ENCODE peak calls at places on chromosomes 6 and 20, in ten cellular contexts. T, M, H, X, C, D, R, V, Z and L are unnamed samples.

GRCh38 chr6:71496018-71496800 is 207.6 kb downstream of the OGFRL1 start:
- DNase-seq in M (peak), C (no peak), T (no peak), V (no peak), X (no peak), H (peak), R (no peak), Z (no peak), D (no peak), L (no peak)

GRCh38 chr6:14766595-14766994 is 479.3 kb upstream of the JARID2 start:
- DNase-seq in M (no peak), X (no peak), Z (no peak), C (no peak), D (no peak), T (no peak), V (no peak), H (no peak), R (no peak), L (no peak)

GRCh38 chr6:19410477-19410876 is 426.7 kb upstream of the ID4 start:
- DNase-seq in Z (no peak), X (no peak), T (no peak), D (peak), M (no peak), V (no peak), H (no peak), R (no peak), C (no peak), L (peak)

GRCh38 chr6:51098801-51099200 is 280.1 kb downstream of the TFAP2B start:
- DNase-seq in R (no peak), M (no peak), V (no peak), D (no peak), H (no peak), T (no peak), C (no peak), X (no peak), Z (no peak), L (no peak)

GRCh38 chr6:111875741-111876140 is 2.5 kb upstream of the FYN start:
- DNase-seq in T (no peak), D (no peak), C (no peak), M (no peak), Z (no peak), V (no peak), R (no peak), X (no peak), H (no peak), L (no peak)

GRCh38 chr6:67880939-67881705 is 754.0 kb upstream of the ADGRB3 start:
- DNase-seq in V (no peak), M (no peak), H (no peak), T (peak), D (no peak), R (no peak), Z (no peak), C (no peak), X (no peak), L (no peak)

GRCh38 chr20:43911066-43911465 is 3.6 kb upstream of the TOX2 start:
- DNase-seq in V (no peak), T (no peak), C (no peak), M (no peak), Z (no peak), D (peak), X (no peak), H (no peak), R (no peak), L (no peak)

GRCh38 chr6:498795-499231 is 107.3 kb downstream of the IRF4 start:
- DNase-seq in Z (no peak), V (no peak), T (no peak), H (peak), R (no peak), C (no peak), X (no peak), D (no peak), M (no peak), L (no peak)

GRCh38 chr20:20483328-20483727 is 115.4 kb downstream of the INSM1 start:
- DNase-seq in Z (no peak), X (no peak), C (no peak), V (no peak), M (no peak), D (no peak), H (no peak), T (no peak), R (no peak), L (no peak)

GRCh38 chr6:127972815-127973214 is 72.0 kb upstream of the THEMIS start:
- DNase-seq in R (no peak), D (no peak), V (no peak), X (no peak), H (no peak), C (no peak), Z (no peak), T (no peak), M (no peak), L (no peak)

GRCh38 chr20:15711177-15711576 is 862.1 kb downstream of the KIF16B start:
- DNase-seq in V (no peak), M (no peak), T (no peak), X (no peak), H (no peak), R (no peak), C (no peak), D (no peak), Z (no peak), L (no peak)

GRCh38 chr6:132695773-132696172 is 18.1 kb downstream of the VNN1 start:
- DNase-seq in X (no peak), Z (no peak), H (no peak), M (no peak), V (no peak), T (no peak), D (no peak), C (no peak), R (no peak), L (no peak)

GRCh38 chr20:24462461-24463010 is 6.9 kb upstream of the SYNDIG1 start:
- DNase-seq in R (no peak), M (no peak), V (no peak), X (no peak), Z (no peak), H (no peak), C (peak), D (no peak), T (no peak), L (no peak)

GRCh38 chr20:59495894-59496510 is 108.3 kb upstream of the PHACTR3 start:
- DNase-seq in Z (peak), X (peak), H (peak), C (peak), R (peak), D (peak), T (peak), V (peak), M (peak), L (peak)

GRCh38 chr6:92050216-92050615 is 1369.1 kb downstream of the EPHA7 start:
- DNase-seq in M (no peak), H (no peak), V (no peak), Z (no peak), C (no peak), T (no peak), X (no peak), R (no peak), D (no peak), L (no peak)

GRCh38 chr6:69584536-69584912 is 212.3 kb downstream of the LMBRD1 start:
- DNase-seq in Z (no peak), R (no peak), H (no peak), D (peak), M (no peak), T (no peak), X (no peak), V (peak), C (no peak), L (no peak)

GRCh38 chr6:54267798-54268197 is 40.4 kb upstream of the TINAG start:
- DNase-seq in X (peak), R (peak), T (no peak), Z (no peak), V (peak), D (peak), M (no peak), H (peak), C (no peak), L (peak)

GRCh38 chr20:59515013-59515905 is 89.1 kb upstream of the PHACTR3 start:
- DNase-seq in Z (peak), V (peak), M (peak), C (peak), T (peak), D (peak), X (peak), R (peak), H (peak), L (peak)

GRCh38 chr6:159080217-159080976 is 35.6 kb upstream of the TAGAP start:
- DNase-seq in V (no peak), C (no peak), X (no peak), M (no peak), D (no peak), R (no peak), H (peak), Z (no peak), T (no peak), L (no peak)

GRCh38 chr20:5513975-5514516 is 197.3 kb upstream of the PROKR2 start:
- DNase-seq in V (no peak), D (peak), T (no peak), R (no peak), Z (no peak), X (peak), C (no peak), M (no peak), H (no peak), L (no peak)

GRCh38 chr6:167047554-167047953 is 48.4 kb downstream of the CEP43 start:
- DNase-seq in V (no peak), Z (no peak), T (peak), R (no peak), H (peak), D (no peak), X (peak), M (no peak), C (no peak), L (no peak)

GRCh38 chr20:34544109-34544793 is 14.3 kb upstream of the MAP1LC3A start:
- DNase-seq in H (no peak), X (no peak), R (no peak), V (no peak), T (no peak), Z (no peak), M (no peak), C (no peak), D (no peak), L (peak)

GRCh38 chr6:80605165-80605989 is 498.9 kb downstream of the BCKDHB start:
- DNase-seq in D (peak), C (peak), R (no peak), M (peak), H (no peak), Z (no peak), X (no peak), V (peak), T (no peak), L (no peak)

GRCh38 chr20:49276201-49276894 is 1.5 kb downstream of the ZNFX1 start:
- DNase-seq in M (peak), R (no peak), Z (no peak), V (no peak), X (peak), H (peak), D (peak), T (no peak), C (no peak), L (no peak)

DNA sequence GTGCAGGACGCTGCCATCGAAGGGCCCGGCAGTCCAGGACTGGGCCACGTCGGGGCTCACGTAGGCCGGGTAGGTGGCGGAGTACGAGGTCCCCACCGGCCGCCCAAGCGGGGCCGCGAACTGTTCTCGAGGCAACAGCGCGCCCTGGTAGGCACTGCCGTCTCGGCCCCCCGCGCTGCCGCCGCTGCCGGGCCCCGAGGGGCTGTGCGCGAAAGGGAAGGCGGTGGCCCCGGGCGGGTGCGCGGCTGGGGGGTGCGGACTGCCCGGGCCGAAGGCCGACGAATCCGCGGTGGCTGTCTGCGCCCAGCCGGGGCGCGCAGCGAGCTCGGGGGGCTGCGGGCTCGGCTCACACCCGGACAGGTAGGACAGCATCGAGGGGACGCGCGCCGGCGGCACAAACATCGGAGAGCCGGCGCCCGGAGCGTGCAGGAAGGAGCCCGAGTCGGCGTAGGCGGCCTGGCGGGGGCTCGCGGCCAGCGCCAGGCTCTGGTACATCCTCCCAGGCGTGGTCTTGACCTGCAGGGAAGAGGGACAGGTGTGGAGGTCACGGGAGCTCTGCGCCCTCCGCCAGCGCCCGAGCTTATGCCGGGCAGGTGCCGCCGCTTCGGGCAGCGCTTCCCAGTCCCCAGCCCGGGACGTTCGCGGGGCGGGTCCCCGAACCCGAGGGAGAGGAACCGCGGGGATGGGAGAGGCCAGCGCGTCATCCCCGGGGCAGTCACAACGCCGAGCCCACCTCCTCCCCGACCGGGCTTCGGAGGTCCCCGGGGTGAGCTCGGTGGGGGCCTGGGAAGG is 572 bp downstream of the GATA5 start:
- DNase-seq in C (no peak), T (no peak), R (no peak), V (no peak), M (no peak), Z (no peak), D (no peak), H (no peak), X (peak), L (no peak)
- H3K4me3 ChIP-seq in C (peak), T (peak), R (peak), V (no peak), M (peak), Z (no peak), D (no peak), H (no peak), X (peak), L (no peak)

DNA sequence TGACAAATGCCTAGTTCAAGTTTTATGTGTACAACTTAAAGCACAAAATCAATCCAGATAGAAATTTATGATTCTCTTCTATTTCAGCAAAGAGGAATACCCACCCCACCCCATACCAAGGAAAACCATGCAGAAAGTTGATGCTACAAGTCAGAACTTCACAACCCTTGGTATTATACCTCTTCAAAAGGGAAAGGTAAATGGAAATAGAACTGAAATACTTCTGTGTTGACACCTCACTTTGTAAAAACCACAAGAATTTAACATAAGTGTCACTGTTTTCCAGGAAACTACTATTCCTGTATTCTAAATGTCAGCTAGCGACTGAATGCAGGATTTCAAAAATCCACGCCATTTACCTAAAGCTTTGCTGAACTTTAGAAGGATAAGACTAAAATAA is 3.7 kb downstream of the CPNE1 start:
- DNase-seq in Z (no peak), R (no peak), C (no peak), T (no peak), D (peak), M (no peak), V (no peak), H (no peak), X (no peak), L (no peak)
- H3K27ac ChIP-seq in Z (no peak), R (no peak), C (no peak), T (peak), D (peak), M (no peak), V (no peak), H (no peak), X (peak), L (no peak)

GRCh38 chr6:13662651-13663334 is 47.7 kb downstream of the NOL7 start:
- DNase-seq in C (no peak), D (no peak), Z (no peak), M (no peak), T (no peak), V (no peak), H (no peak), X (no peak), R (no peak), L (no peak)
- H3K4me3 ChIP-seq in C (no peak), D (no peak), Z (no peak), M (no peak), T (no peak), V (no peak), H (no peak), X (no peak), R (no peak), L (no peak)

DNA sequence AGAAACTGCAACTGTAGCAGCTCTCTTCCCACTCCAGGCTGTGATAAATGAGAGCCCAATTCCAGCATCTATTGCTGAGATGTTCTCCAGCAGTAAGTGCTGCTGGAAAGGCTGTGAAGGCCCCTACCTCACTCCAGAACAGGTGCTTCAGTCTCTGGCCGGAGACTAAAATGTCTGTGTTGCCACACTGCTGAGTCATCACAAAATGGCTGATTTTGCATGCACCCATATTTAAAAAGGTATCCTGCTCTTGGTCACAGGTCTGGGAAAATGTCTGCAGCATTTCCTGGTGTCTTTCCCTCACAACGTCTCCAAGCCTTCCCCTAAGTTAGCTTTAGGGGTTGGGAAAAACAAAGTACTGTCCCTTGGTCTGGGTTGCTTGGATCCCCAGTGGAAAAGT is 95.1 kb downstream of the TPBG start:
- DNase-seq in R (no peak), X (no peak), H (no peak), C (no peak), V (no peak), Z (no peak), D (no peak), M (no peak), T (no peak), L (no peak)
- H3K27ac ChIP-seq in R (no peak), X (no peak), H (no peak), C (no peak), V (no peak), Z (no peak), D (no peak), M (no peak), T (no peak), L (no peak)

GRCh38 chr6:142297605-142297995 is 4.2 kb upstream of the ADGRG6 start:
- DNase-seq in V (no peak), T (no peak), X (no peak), D (no peak), H (no peak), C (no peak), R (no peak), Z (no peak), M (no peak), L (no peak)
- H3K4me3 ChIP-seq in V (no peak), T (no peak), X (no peak), D (no peak), H (no peak), C (no peak), R (no peak), Z (no peak), M (no peak), L (no peak)

GRCh38 chr6:4415549-4415948 is 280.2 kb upstream of the ECI2 start:
- DNase-seq in H (no peak), M (no peak), D (no peak), C (no peak), V (no peak), X (no peak), R (no peak), Z (no peak), T (no peak), L (no peak)

GRCh38 chr6:4412488-4412887 is 277.1 kb upstream of the ECI2 start:
- DNase-seq in D (no peak), M (no peak), T (no peak), Z (no peak), R (no peak), C (no peak), X (no peak), H (no peak), V (no peak), L (no peak)

GRCh38 chr6:4413073-4413472 is 277.7 kb upstream of the ECI2 start:
- DNase-seq in M (no peak), V (no peak), H (no peak), T (no peak), C (no peak), X (no peak), R (no peak), D (peak), Z (no peak), L (no peak)
- H3K27ac ChIP-seq in M (no peak), V (no peak), H (no peak), T (no peak), C (no peak), X (no peak), R (no peak), D (peak), Z (no peak), L (no peak)

DNA sequence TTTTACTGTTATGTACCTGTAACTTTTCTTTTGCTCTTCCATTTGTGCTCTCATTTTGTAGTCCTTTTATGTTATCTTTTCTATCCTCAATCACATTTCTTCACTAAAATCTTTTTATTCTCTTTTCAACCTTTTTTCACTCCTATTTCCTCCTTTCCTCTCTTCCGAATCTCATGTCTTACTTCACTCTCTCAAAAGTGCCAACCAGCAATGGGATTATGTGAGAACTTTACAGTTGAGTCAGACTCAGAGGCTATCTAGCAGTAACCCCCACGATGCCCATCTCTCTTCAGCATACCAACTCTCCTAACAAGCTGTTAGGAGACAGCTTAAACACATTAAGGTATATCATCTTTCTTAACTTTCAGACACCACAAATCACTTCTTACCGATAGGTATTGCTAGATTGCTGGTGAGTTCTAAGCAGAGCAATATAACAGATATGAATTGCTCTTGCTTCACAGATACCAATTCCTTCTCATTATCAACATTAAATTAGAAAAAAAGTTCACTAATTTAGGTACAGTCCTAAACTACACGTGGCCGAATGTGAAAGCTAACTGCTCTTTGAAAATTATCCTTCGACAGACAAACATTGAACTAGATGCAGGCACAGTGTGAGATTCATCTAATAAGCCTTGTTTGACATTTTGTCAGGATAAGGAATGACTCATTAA is 1.4 kb downstream of the FAM184A start:
- DNase-seq in T (no peak), H (no peak), M (no peak), V (no peak), R (no peak), D (peak), X (no peak), Z (no peak), C (no peak), L (no peak)
- H3K4me3 ChIP-seq in T (peak), H (no peak), M (peak), V (no peak), R (peak), D (peak), X (peak), Z (peak), C (no peak), L (no peak)

GRCh38 chr20:53918010-53918311 is 152.4 kb downstream of the BCAS1 start:
- DNase-seq in D (no peak), M (no peak), C (no peak), V (no peak), X (no peak), Z (no peak), T (no peak), R (no peak), H (no peak), L (no peak)
- H3K27ac ChIP-seq in D (peak), M (peak), C (no peak), V (peak), X (no peak), Z (no peak), T (no peak), R (no peak), H (no peak), L (peak)